ENCODE peak calls at places on chromosomes 1 and 21, in seven cellular contexts. H is HepG2, Y is GM12891, X is H1, B is K562, K is SK-N-SH, T is GM12878. V is an unnamed sample.
A peak's percentile ranks its signal among the peaks of the same experiment; 100 is the strongest.

GRCh38 chr1:23619299-23620188 is 60.2 kb upstream of the ID3 start:
- DNase-seq in T (no peak), X (no peak), K (peak; percentile 78), Y (peak; percentile 65), B (peak; percentile 51), H (no peak), V (peak; percentile 71)

GRCh38 chr1:184160942-184161698 is 109.6 kb downstream of the TSEN15 start:
- DNase-seq in T (peak; percentile 42), K (peak; percentile 30), X (no peak), Y (no peak), B (no peak), H (no peak), V (no peak)

GRCh38 chr1:84774674-84775548 is 84.7 kb upstream of the SSX2IP start:
- DNase-seq in T (no peak), H (no peak), B (no peak), X (no peak), K (no peak), Y (no peak), V (no peak)

GRCh38 chr1:244341455-244342450 is 110.0 kb downstream of the ADSS2 start:
- DNase-seq in Y (no peak), K (no peak), H (peak; percentile 47), B (peak; percentile 69), X (peak; percentile 66), T (no peak), V (no peak)

GRCh38 chr1:37752213-37752582 is 12.7 kb downstream of the EPHA10 start:
- DNase-seq in H (no peak), Y (no peak), X (no peak), B (no peak), K (peak; percentile 15), T (no peak), V (no peak)

GRCh38 chr21:34180826-34181359 is 107.5 kb downstream of the MRPS6 start:
- DNase-seq in B (no peak), K (no peak), H (peak; percentile 28), Y (no peak), T (no peak), X (no peak), V (no peak)

GRCh38 chr1:26702680-26703038 is 6.8 kb downstream of the ARID1A start:
- DNase-seq in Y (no peak), K (no peak), B (no peak), T (no peak), X (no peak), H (no peak), V (no peak)

GRCh38 chr1:181548491-181548890 is 65.2 kb downstream of the CACNA1E start:
- DNase-seq in H (no peak), Y (no peak), K (no peak), T (no peak), B (no peak), X (no peak), V (no peak)

GRCh38 chr1:219465247-219466093 is 147.4 kb downstream of the ZC3H11B start:
- DNase-seq in K (no peak), B (no peak), X (no peak), H (no peak), T (peak; percentile 43), Y (no peak), V (no peak)

GRCh38 chr1:114282751-114283403 is 129.2 kb upstream of the SYT6 start:
- DNase-seq in Y (peak; percentile 37), T (peak; percentile 36), H (peak; percentile 80), K (peak; percentile 77), X (peak; percentile 70), B (peak; percentile 89), V (peak; percentile 41)

GRCh38 chr1:114289321-114289720 is 135.7 kb upstream of the SYT6 start:
- DNase-seq in Y (no peak), X (no peak), T (no peak), K (no peak), B (no peak), H (no peak), V (no peak)

GRCh38 chr1:114286960-114287359 is 133.3 kb upstream of the SYT6 start:
- DNase-seq in K (no peak), H (no peak), Y (no peak), T (no peak), B (no peak), X (no peak), V (no peak)

DNA sequence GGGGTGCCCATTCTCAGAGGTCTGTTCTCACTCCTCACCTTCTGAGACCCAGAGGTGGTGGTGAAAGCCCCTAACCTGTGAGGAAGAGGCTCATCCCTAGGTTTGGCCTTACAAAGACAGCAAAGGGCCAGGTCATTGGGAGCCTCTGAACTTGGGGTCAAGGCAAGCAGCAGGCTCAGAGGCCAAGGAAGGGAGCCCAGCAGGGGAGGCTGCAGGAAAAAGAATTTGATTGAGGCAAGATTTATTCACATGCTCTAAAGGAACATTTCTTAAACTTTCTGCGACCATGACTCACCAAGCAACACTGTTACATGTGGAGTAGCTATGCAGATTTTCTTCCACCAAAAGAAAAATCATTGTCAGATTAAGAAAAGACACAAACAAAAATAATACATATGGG is 132.5 kb upstream of the SYT6 start:
- DNase-seq in K (no peak), X (no peak), B (no peak), H (no peak), Y (no peak), T (no peak), V (no peak)
- TF ChIP-seq TAF1 in K (no peak), X (no peak), B (no peak), H (no peak), Y (no peak), T (no peak), V (no peak)

GRCh38 chr1:48227165-48228013 is 4.9 kb downstream of the SLC5A9 start:
- DNase-seq in T (no peak), B (no peak), K (no peak), X (no peak), Y (no peak), H (no peak), V (no peak)
- TF ChIP-seq TAF1 in T (no peak), B (no peak), K (no peak), X (no peak), Y (no peak), H (no peak), V (no peak)

DNA sequence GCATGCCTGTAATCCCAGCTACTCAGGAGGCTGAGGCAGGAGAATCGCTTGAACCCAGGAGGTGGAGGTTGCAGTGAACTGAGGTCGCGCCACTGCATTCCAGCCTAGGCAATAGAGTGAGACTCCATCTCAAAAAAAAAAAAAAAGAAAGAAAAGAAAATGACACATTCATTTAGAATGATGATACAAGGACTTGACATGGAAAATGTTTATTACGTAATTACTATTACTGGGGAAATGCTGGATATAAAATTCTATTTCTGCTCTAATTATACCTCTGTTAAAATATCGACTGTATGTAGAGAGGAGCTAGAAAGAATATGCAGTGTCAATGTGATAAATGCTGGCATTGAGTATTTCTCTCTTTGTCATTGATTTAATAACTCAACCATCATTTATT is 54.7 kb upstream of the CTPS1 start:
- DNase-seq in X (no peak), H (no peak), T (no peak), Y (no peak), B (no peak), K (no peak), V (no peak)
- TF ChIP-seq TAF1 in X (no peak), H (no peak), T (no peak), Y (no peak), B (no peak), K (no peak), V (no peak)

DNA sequence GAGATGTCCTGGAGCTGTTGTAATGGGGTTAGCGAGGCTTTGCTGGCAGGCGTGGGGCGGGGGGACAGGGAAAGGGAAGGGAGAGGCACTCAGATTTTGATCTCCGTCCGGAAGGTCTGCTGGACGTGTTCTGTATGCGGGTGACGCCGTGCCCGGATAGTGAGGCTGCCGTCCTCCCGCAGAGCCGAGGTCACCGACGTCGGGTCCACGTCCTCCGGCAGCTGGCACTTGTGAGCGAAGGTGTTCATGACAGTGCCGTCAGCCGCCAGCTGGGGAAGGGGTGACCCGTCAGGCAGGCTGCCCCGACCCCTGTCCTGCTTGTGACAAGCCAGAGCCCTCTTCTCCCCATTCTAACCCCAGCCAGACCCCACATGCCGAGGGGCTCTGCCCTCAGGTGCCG is 2.4 kb downstream of the HSPB7 start:
- DNase-seq in T (no peak), Y (no peak), B (no peak), H (no peak), X (no peak), K (no peak), V (no peak)
- TF ChIP-seq TAF1 in T (no peak), Y (no peak), B (no peak), H (no peak), X (no peak), K (no peak), V (no peak)

GRCh38 chr1:19435851-19436465 is 49.4 kb downstream of the CAPZB start:
- DNase-seq in H (peak; percentile 44), X (no peak), B (no peak), Y (no peak), T (no peak), K (no peak), V (no peak)

GRCh38 chr1:19430121-19431068 is 54.9 kb downstream of the CAPZB start:
- DNase-seq in X (no peak), K (no peak), B (no peak), Y (no peak), H (peak; percentile 93), T (no peak), V (no peak)

GRCh38 chr1:19435181-19435580 is 50.2 kb downstream of the CAPZB start:
- DNase-seq in X (no peak), B (no peak), K (no peak), T (no peak), Y (no peak), H (no peak), V (no peak)

GRCh38 chr1:19432943-19433609 is 52.3 kb downstream of the CAPZB start:
- DNase-seq in X (no peak), Y (no peak), B (no peak), K (no peak), T (no peak), H (no peak), V (no peak)

DNA sequence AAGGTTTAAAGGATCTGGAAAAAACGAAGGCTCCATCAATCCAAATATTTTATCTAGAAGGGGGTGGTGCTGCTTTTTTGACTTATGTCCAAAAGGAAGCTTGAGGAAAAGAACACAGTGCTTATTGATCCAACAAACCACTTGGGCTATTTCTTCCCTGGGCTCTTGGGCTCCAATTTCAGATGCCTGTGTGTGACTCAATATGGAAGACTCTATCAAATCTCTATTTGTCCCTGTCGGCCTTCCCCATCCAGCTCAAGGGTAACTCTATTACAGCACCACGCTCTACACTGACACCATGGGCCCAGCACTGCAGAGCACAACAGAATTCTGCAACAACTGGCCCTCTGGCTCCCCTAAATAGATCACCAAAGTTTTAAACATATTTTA is 51.7 kb downstream of the CAPZB start:
- DNase-seq in K (no peak), X (no peak), Y (no peak), B (no peak), T (no peak), H (no peak), V (no peak)
- TF ChIP-seq TAF1 in K (no peak), X (no peak), Y (no peak), B (no peak), T (no peak), H (no peak), V (no peak)

DNA sequence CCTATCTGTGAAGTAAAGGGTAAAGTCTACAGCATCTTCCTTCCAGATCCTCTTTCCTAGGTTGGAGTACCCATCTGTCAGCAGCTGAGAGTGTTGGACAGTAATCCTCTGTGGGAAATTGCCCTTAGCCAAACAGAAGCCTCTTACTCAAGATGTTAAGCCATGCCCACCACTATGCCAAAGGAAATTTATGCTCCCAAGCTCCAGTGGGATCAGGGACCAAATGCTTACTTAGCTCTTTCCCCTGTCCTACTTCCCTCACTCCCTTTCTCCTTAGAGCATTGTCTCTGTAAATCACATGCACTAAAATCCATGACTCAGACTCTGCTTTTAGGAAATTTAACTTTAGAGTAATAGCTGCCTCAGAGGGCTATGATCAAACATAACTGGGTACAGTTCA is 254.0 kb downstream of the BRINP2 start:
- DNase-seq in X (no peak), Y (no peak), K (no peak), H (no peak), T (no peak), B (no peak), V (no peak)
- TF ChIP-seq TAF1 in X (no peak), Y (no peak), K (no peak), H (no peak), T (no peak), B (no peak), V (no peak)